ENCODE peak calls at places on chromosomes 5 and 9, in four cellular contexts. One of them, this sample, is unnamed.

GRCh38 chr9:89477811-89478583 is 19.9 kb downstream of the SEMA4D start:
- DNase-seq in PC-3: peak; percentile 71
- DNase-seq in hepatocyte: peak; percentile 55
- DNase-seq in OCI-LY7: no peak
- DNase-seq in this sample: no peak

GRCh38 chr5:78050888-78051287 is 243.6 kb downstream of the AP3B1 start:
- DNase-seq in PC-3: peak; percentile 65
- DNase-seq in hepatocyte: no peak
- DNase-seq in OCI-LY7: no peak
- DNase-seq in this sample: peak; percentile 52

GRCh38 chr5:134554319-134555222 is 29.1 kb downstream of the JADE2 start:
- DNase-seq in PC-3: peak; percentile 81
- DNase-seq in hepatocyte: peak; percentile 74
- DNase-seq in OCI-LY7: peak; percentile 60
- DNase-seq in this sample: peak; percentile 95

GRCh38 chr9:34125681-34126206 is 754 bp downstream of the DCAF12 start:
- DNase-seq in PC-3: peak; percentile 44
- DNase-seq in hepatocyte: peak; percentile 39
- DNase-seq in OCI-LY7: no peak
- DNase-seq in this sample: peak; percentile 82

GRCh38 chr9:133396952-133397351 is 20.8 kb downstream of the STKLD1 start:
- DNase-seq in PC-3: peak; percentile 23
- DNase-seq in hepatocyte: no peak
- DNase-seq in OCI-LY7: no peak
- DNase-seq in this sample: peak; percentile 48

GRCh38 chr5:110463116-110463515 is 263.4 kb downstream of the TMEM232 start:
- DNase-seq in PC-3: no peak
- DNase-seq in hepatocyte: no peak
- DNase-seq in OCI-LY7: no peak
- DNase-seq in this sample: peak; percentile 38

GRCh38 chr5:129664336-129664937 is 83.5 kb upstream of the MINAR2 start:
- DNase-seq in PC-3: peak; percentile 69
- DNase-seq in hepatocyte: peak; percentile 54
- DNase-seq in OCI-LY7: peak; percentile 41
- DNase-seq in this sample: peak; percentile 38

GRCh38 chr5:113760486-113760885 is 247.0 kb downstream of the YTHDC2 start:
- DNase-seq in PC-3: no peak
- DNase-seq in hepatocyte: no peak
- DNase-seq in OCI-LY7: no peak
- DNase-seq in this sample: no peak

GRCh38 chr5:122924203-122924602 is 78.8 kb downstream of the SNX24 start:
- DNase-seq in PC-3: no peak
- DNase-seq in hepatocyte: no peak
- DNase-seq in OCI-LY7: no peak
- DNase-seq in this sample: peak; percentile 83

GRCh38 chr5:178130576-178131445 is at the start of gene RMND5B:
- DNase-seq in PC-3: peak; percentile 87
- DNase-seq in hepatocyte: peak; percentile 95
- DNase-seq in OCI-LY7: peak; percentile 92
- DNase-seq in this sample: peak; percentile 90

GRCh38 chr5:177446184-177447065 is at the start of gene PRR7:
- DNase-seq in PC-3: peak; percentile 79
- DNase-seq in hepatocyte: peak; percentile 82
- DNase-seq in OCI-LY7: peak; percentile 87
- DNase-seq in this sample: peak; percentile 88

GRCh38 chr5:87944553-87945320 is 323.9 kb downstream of the TMEM161B start:
- DNase-seq in PC-3: no peak
- DNase-seq in hepatocyte: no peak
- DNase-seq in OCI-LY7: no peak
- DNase-seq in this sample: no peak

GRCh38 chr5:173498286-173498685 is 118.2 kb downstream of the BOD1 start:
- DNase-seq in PC-3: no peak
- DNase-seq in hepatocyte: peak; percentile 42
- DNase-seq in OCI-LY7: no peak
- DNase-seq in this sample: peak; percentile 68

GRCh38 chr5:147512640-147513334 is 2.9 kb upstream of the DPYSL3 start:
- DNase-seq in PC-3: peak; percentile 14
- DNase-seq in hepatocyte: no peak
- DNase-seq in OCI-LY7: no peak
- DNase-seq in this sample: no peak

GRCh38 chr5:66967826-66968262 is 228.8 kb downstream of the CD180 start:
- DNase-seq in PC-3: no peak
- DNase-seq in hepatocyte: no peak
- DNase-seq in OCI-LY7: no peak
- DNase-seq in this sample: peak; percentile 48

GRCh38 chr5:143652104-143652700 is 159.8 kb upstream of the HMHB1 start:
- DNase-seq in PC-3: no peak
- DNase-seq in hepatocyte: no peak
- DNase-seq in OCI-LY7: no peak
- DNase-seq in this sample: peak; percentile 54

GRCh38 chr5:167479796-167480195 is 811.6 kb upstream of the WWC1 start:
- DNase-seq in PC-3: no peak
- DNase-seq in hepatocyte: no peak
- DNase-seq in OCI-LY7: no peak
- DNase-seq in this sample: no peak

GRCh38 chr5:132837868-132838267 is 7.4 kb upstream of the SHROOM1 start:
- DNase-seq in PC-3: peak; percentile 48
- DNase-seq in hepatocyte: peak; percentile 72
- DNase-seq in OCI-LY7: no peak
- DNase-seq in this sample: no peak

GRCh38 chr9:75200892-75201470 is 112.7 kb downstream of the OSTF1 start:
- DNase-seq in PC-3: peak; percentile 74
- DNase-seq in hepatocyte: peak; percentile 64
- DNase-seq in OCI-LY7: peak; percentile 55
- DNase-seq in this sample: peak; percentile 49

GRCh38 chr5:108421713-108422112 is 39.8 kb upstream of the FBXL17 start:
- DNase-seq in PC-3: peak; percentile 90
- DNase-seq in hepatocyte: no peak
- DNase-seq in OCI-LY7: no peak
- DNase-seq in this sample: no peak

GRCh38 chr9:137025120-137025966 is 2.7 kb downstream of the ABCA2 start:
- DNase-seq in PC-3: no peak
- DNase-seq in hepatocyte: no peak
- DNase-seq in OCI-LY7: peak; percentile 57
- DNase-seq in this sample: no peak

GRCh38 chr5:146042628-146043279 is 62.6 kb downstream of the PLAC8L1 start:
- DNase-seq in PC-3: peak; percentile 92
- DNase-seq in hepatocyte: no peak
- DNase-seq in OCI-LY7: no peak
- DNase-seq in this sample: peak; percentile 36

GRCh38 chr5:79961731-79962579 is 29.1 kb downstream of the MTX3 start:
- DNase-seq in PC-3: no peak
- DNase-seq in hepatocyte: no peak
- DNase-seq in OCI-LY7: no peak
- DNase-seq in this sample: no peak

GRCh38 chr5:138967806-138968448 is 92.8 kb upstream of the LRRTM2 start:
- DNase-seq in PC-3: no peak
- DNase-seq in hepatocyte: no peak
- DNase-seq in OCI-LY7: no peak
- DNase-seq in this sample: peak; percentile 57

GRCh38 chr5:98454904-98455303 is 318.6 kb upstream of the RGMB start:
- DNase-seq in PC-3: peak; percentile 97
- DNase-seq in hepatocyte: no peak
- DNase-seq in OCI-LY7: no peak
- DNase-seq in this sample: peak; percentile 98

GRCh38 chr9:84807870-84808385 is 138.4 kb downstream of the NTRK2 start:
- DNase-seq in PC-3: no peak
- DNase-seq in hepatocyte: no peak
- DNase-seq in OCI-LY7: no peak
- DNase-seq in this sample: no peak

GRCh38 chr9:104927216-104927911 is 591 bp downstream of the ABCA1 start:
- DNase-seq in PC-3: peak; percentile 39
- DNase-seq in hepatocyte: peak; percentile 58
- DNase-seq in OCI-LY7: peak; percentile 66
- DNase-seq in this sample: peak; percentile 63

GRCh38 chr9:3514786-3515185 is 11.0 kb downstream of the RFX3 start:
- DNase-seq in PC-3: no peak
- DNase-seq in hepatocyte: no peak
- DNase-seq in OCI-LY7: no peak
- DNase-seq in this sample: no peak

DNA sequence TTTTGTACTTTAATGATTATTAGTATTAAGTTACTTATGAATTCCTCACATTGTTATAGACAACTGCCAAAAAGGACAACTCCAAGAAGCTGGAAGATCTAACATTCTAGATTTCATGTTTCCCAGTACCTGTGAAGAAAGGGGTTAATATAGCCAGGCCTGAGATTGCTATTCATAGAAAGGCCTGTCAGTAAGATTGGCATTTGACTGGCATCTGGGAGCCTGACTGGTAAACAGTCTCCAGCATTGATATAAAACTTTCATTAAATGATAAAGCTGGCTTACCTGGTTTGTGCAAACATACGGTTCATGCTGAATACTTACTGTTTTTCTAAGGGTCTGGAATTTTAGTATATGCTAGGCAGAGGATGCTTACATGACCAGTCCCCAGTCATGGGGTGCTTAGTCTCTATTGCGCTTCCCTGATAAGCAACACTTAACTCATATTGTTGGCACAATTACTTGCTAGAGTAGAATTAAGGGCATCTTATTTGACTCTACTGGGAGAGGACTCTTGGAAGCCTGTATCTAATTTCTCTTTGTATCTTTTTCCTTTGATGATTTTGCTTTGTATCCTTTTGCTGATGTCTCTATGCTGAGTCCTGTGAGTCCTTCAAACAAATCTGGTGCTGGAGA is 340.4 kb upstream of the SEMA6A start:
- DNase-seq in PC-3: no peak
- DNase-seq in hepatocyte: no peak
- DNase-seq in OCI-LY7: no peak
- DNase-seq in this sample: no peak
- H3K9me2 ChIP-seq in PC-3: no peaks in the 10 kb centered on the region
- H3K9me2 ChIP-seq in hepatocyte: no peaks in the 10 kb centered on the region
- H3K9me2 ChIP-seq in OCI-LY7: no peaks in the 10 kb centered on the region
- H3K9me2 ChIP-seq in this sample: no peaks in the 10 kb centered on the region

GRCh38 chr9:122318284-122318683 is 52.5 kb upstream of the PTGS1 start:
- DNase-seq in PC-3: no peak
- DNase-seq in hepatocyte: no peak
- DNase-seq in OCI-LY7: no peak
- DNase-seq in this sample: no peak

GRCh38 chr9:122315534-122315933 is 50.9 kb downstream of the MRRF start:
- DNase-seq in PC-3: no peak
- DNase-seq in hepatocyte: no peak
- DNase-seq in OCI-LY7: no peak
- DNase-seq in this sample: no peak

GRCh38 chr9:122309861-122310260 is 45.2 kb downstream of the MRRF start:
- DNase-seq in PC-3: no peak
- DNase-seq in hepatocyte: no peak
- DNase-seq in OCI-LY7: no peak
- DNase-seq in this sample: no peak

GRCh38 chr9:122314193-122314592 is 49.5 kb downstream of the MRRF start:
- DNase-seq in PC-3: no peak
- DNase-seq in hepatocyte: no peak
- DNase-seq in OCI-LY7: no peak
- DNase-seq in this sample: no peak
- TF ChIP-seq EZH2phosphoT487 in PC-3: no peak
- TF ChIP-seq EZH2phosphoT487 in hepatocyte: no peak
- TF ChIP-seq EZH2phosphoT487 in OCI-LY7: no peak
- TF ChIP-seq EZH2phosphoT487 in this sample: no peak

DNA sequence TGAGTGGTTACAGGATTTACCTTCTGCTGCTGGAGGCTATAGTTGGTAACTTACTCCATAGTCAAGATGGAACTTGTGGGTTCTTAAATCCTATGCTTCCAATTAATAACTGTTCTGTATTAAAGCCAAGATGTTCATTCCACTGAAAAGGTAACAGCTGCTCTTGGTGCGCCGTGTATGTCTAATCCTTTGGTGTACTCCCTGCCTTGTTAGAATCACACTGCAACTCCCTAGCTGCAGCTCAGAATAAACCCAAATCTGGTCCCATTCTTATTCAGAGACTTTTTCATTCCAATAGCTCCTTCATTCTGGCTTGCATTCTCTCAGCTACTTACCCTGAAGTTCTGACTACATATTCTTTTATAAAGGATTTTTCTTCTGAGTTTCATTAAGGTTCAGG is 1355.5 kb downstream of the MAT2B start:
- DNase-seq in PC-3: no peak
- DNase-seq in hepatocyte: no peak
- DNase-seq in OCI-LY7: no peak
- DNase-seq in this sample: no peak
- H3K9me3 ChIP-seq in PC-3: peaks cover 3% of the 10 kb centered on the region
- H3K9me3 ChIP-seq in hepatocyte: no peaks in the 10 kb centered on the region
- H3K9me3 ChIP-seq in OCI-LY7: no peaks in the 10 kb centered on the region
- H3K9me3 ChIP-seq in this sample: no peaks in the 10 kb centered on the region

GRCh38 chr9:82890401-82890800 is 172.5 kb downstream of the RASEF start:
- DNase-seq in PC-3: no peak
- DNase-seq in hepatocyte: no peak
- DNase-seq in OCI-LY7: no peak
- DNase-seq in this sample: no peak

GRCh38 chr9:82891321-82891720 is 171.6 kb downstream of the RASEF start:
- DNase-seq in PC-3: no peak
- DNase-seq in hepatocyte: no peak
- DNase-seq in OCI-LY7: no peak
- DNase-seq in this sample: no peak

GRCh38 chr9:82894961-82895902 is 167.7 kb downstream of the RASEF start:
- DNase-seq in PC-3: no peak
- DNase-seq in hepatocyte: peak; percentile 26
- DNase-seq in OCI-LY7: no peak
- DNase-seq in this sample: no peak

GRCh38 chr9:82890865-82891264 is 172.1 kb downstream of the RASEF start:
- DNase-seq in PC-3: no peak
- DNase-seq in hepatocyte: no peak
- DNase-seq in OCI-LY7: no peak
- DNase-seq in this sample: no peak

DNA sequence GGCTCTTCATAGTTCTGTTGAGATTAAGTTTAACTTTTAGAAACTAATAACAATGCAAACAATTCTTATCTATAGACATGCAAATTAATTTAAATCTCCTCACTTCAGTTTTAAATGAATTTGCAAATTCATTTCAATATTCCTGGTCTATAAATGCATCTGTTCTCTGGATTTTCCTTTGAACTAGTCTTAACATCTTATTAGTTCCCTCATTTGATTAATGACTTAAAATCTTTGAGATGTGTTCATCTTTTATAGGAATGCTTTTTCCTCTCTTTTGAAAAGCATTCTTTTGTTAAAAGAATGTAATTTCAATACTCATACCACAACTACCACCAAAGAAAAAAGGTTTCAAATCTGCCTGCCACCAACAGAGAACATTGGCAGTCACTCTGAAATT is 169.4 kb downstream of the RASEF start:
- DNase-seq in PC-3: no peak
- DNase-seq in hepatocyte: no peak
- DNase-seq in OCI-LY7: no peak
- DNase-seq in this sample: no peak
- H3K9me2 ChIP-seq in PC-3: no peaks in the 10 kb centered on the region
- H3K9me2 ChIP-seq in hepatocyte: no peaks in the 10 kb centered on the region
- H3K9me2 ChIP-seq in OCI-LY7: no peaks in the 10 kb centered on the region
- H3K9me2 ChIP-seq in this sample: no peaks in the 10 kb centered on the region

DNA sequence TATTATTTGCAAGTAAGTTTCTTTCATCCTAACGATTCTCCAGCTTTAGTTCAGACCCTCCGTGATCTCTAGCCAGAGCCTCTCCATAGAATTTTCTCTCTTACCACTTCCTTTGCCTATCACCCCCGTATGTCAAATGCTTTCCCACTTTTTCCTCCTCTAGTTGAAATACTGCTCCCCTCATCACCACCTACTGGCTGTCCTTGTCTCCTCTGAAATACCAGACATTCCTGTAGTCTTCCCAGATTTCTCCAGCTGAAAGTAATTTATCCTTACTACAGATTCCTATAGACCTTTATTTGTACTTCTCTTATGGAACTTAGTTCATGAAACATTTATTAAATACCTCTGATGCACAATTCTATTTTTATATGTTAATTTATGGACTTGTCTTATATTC is 36.0 kb upstream of the GLIPR2 start:
- DNase-seq in PC-3: no peak
- DNase-seq in hepatocyte: no peak
- DNase-seq in OCI-LY7: no peak
- DNase-seq in this sample: peak; percentile 50
- TF ChIP-seq EZH2phosphoT487 in PC-3: no peak
- TF ChIP-seq EZH2phosphoT487 in hepatocyte: no peak
- TF ChIP-seq EZH2phosphoT487 in OCI-LY7: no peak
- TF ChIP-seq EZH2phosphoT487 in this sample: no peak